ENCODE peak calls at places on chromosomes 11 and 22, in eight cellular contexts. P is neural progenitor cell, G is heart right ventricle, S is suprapubic skin, H is OCI-LY7, K is PC-3, R is thoracic aorta, U is AG04450. M is an unnamed sample.

GRCh38 chr11:71304491-71304890 is 52.1 kb upstream of the SHANK2 start:
- DNase-seq in P (no peak), G (no peak), S (peak), H (no peak), K (no peak), R (no peak), U (no peak), M (peak)

GRCh38 chr11:94602430-94603372 is 35.5 kb downstream of the PIWIL4 start:
- DNase-seq in P (no peak), G (peak), S (peak), H (peak), K (peak), R (no peak), U (peak), M (no peak)

GRCh38 chr11:65206441-65206841 is 24.7 kb downstream of the CAPN1 start:
- DNase-seq in P (no peak), G (no peak), S (no peak), H (no peak), K (no peak), R (no peak), U (no peak), M (no peak)

GRCh38 chr11:106186630-106187029 is 109.2 kb downstream of the AASDHPPT start:
- DNase-seq in P (no peak), G (no peak), S (no peak), H (no peak), K (no peak), R (no peak), U (no peak), M (no peak)

GRCh38 chr22:38250642-38251354 is 22.0 kb downstream of the TMEM184B start:
- DNase-seq in P (no peak), G (no peak), S (no peak), H (no peak), K (no peak), R (no peak), U (no peak), M (no peak)

GRCh38 chr22:20514658-20515406 is 7.4 kb downstream of the MED15 start:
- DNase-seq in P (no peak), G (no peak), S (no peak), H (no peak), K (peak), R (no peak), U (peak), M (no peak)

GRCh38 chr11:115422013-115422697 is 82.1 kb downstream of the CADM1 start:
- DNase-seq in P (no peak), G (no peak), S (no peak), H (peak), K (no peak), R (no peak), U (no peak), M (no peak)

GRCh38 chr11:74001822-74002286 is 7.0 kb downstream of the UCP3 start:
- DNase-seq in P (no peak), G (no peak), S (peak), H (no peak), K (no peak), R (no peak), U (no peak), M (no peak)

GRCh38 chr11:124646148-124646547 is 23.5 kb downstream of the TBRG1 start:
- DNase-seq in P (no peak), G (no peak), S (no peak), H (peak), K (no peak), R (no peak), U (no peak), M (no peak)

DNA sequence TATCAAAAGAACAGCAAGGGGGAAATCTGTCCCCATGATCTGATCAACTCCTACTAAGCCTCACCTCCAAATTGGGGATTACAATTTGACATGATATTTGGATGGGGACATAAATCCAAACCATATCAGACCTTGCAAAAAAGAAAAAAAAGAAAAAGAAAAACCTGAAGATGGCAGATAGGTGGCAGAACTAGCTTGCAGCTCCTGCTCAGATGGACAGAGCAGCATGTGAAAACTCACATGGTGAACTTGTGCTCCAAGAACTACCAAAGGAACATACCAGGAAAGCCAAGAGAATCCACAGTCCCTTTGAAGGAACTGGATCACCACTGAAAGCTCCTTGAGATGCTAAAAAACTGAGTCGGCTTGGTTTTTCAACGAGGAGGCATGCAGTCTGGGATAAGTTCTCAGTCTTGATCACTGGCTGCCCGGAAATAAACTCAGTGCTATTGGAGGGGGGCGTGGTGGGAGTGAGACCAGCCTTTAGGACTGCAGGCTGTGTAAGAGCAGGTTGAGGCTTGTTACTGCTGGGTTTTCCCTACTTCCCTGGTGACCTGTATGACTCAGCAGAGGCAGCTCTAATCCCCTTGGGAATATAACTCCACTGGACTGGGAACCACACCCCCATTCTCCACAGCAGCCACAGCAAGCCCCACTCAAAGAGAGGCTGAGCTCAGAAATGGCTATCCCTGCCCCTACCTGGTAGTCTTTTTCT is 358.3 kb upstream of the ARHGAP42 start:
- DNase-seq in P (peak), G (no peak), S (no peak), H (no peak), K (peak), R (no peak), U (no peak), M (no peak)
- TF ChIP-seq CTCF in P (no peak), G (no peak), S (no peak), H (no peak), K (peak), R (no peak), U (no peak), M (no peak)

GRCh38 chr11:80346660-80347059 is 905.8 kb upstream of the TENM4 start:
- DNase-seq in P (no peak), G (no peak), S (no peak), H (no peak), K (no peak), R (no peak), U (no peak), M (no peak)

GRCh38 chr11:80350541-80350940 is 909.7 kb upstream of the TENM4 start:
- DNase-seq in P (no peak), G (no peak), S (no peak), H (no peak), K (peak), R (no peak), U (no peak), M (no peak)

GRCh38 chr11:80349986-80350385 is 909.2 kb upstream of the TENM4 start:
- DNase-seq in P (no peak), G (no peak), S (no peak), H (no peak), K (no peak), R (no peak), U (no peak), M (no peak)
- H3K27ac ChIP-seq in P (no peak), G (no peak), S (no peak), H (no peak), K (no peak), R (no peak), U (no peak), M (no peak)

GRCh38 chr22:32127904-32128303 is 31.2 kb downstream of the C22orf42 start:
- DNase-seq in P (peak), G (no peak), S (no peak), H (no peak), K (no peak), R (no peak), U (no peak), M (no peak)
- TF ChIP-seq CTCF in P (peak), G (no peak), S (no peak), H (peak), K (no peak), R (no peak), U (no peak), M (no peak)

GRCh38 chr11:119624102-119624615 is 104.8 kb downstream of the NECTIN1 start:
- DNase-seq in P (peak), G (no peak), S (no peak), H (peak), K (peak), R (no peak), U (no peak), M (no peak)
- H3K27ac ChIP-seq in P (no peak), G (no peak), S (no peak), H (no peak), K (no peak), R (no peak), U (no peak), M (no peak)

DNA sequence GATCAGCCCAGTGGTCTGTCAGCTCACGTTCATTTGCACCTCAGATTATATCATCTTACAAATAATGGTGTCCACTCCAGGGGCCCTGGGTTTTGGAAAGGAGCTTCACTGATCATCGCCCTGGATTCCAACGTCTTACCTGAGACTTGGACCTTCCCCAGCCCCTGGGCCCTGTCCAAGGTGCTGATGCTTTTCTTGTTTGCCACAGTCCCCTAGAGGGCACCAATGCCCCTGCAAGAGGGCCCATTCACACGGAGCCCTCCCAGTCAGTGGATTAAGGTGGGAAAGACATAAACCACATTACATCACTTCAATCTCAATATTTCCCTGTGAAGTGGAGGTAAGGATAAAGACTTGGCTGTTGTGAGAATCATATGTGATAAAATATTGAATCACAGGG is 167.2 kb downstream of the BUD13 start:
- DNase-seq in P (peak), G (no peak), S (no peak), H (peak), K (peak), R (no peak), U (no peak), M (no peak)
- TF ChIP-seq CTCF in P (peak), G (peak), S (no peak), H (peak), K (peak), R (no peak), U (peak), M (no peak)

GRCh38 chr11:57645716-57646085 is 4.0 kb downstream of the YPEL4 start:
- DNase-seq in P (no peak), G (no peak), S (no peak), H (no peak), K (no peak), R (no peak), U (no peak), M (no peak)
- H3K27ac ChIP-seq in P (peak), G (peak), S (no peak), H (no peak), K (no peak), R (no peak), U (peak), M (no peak)

DNA sequence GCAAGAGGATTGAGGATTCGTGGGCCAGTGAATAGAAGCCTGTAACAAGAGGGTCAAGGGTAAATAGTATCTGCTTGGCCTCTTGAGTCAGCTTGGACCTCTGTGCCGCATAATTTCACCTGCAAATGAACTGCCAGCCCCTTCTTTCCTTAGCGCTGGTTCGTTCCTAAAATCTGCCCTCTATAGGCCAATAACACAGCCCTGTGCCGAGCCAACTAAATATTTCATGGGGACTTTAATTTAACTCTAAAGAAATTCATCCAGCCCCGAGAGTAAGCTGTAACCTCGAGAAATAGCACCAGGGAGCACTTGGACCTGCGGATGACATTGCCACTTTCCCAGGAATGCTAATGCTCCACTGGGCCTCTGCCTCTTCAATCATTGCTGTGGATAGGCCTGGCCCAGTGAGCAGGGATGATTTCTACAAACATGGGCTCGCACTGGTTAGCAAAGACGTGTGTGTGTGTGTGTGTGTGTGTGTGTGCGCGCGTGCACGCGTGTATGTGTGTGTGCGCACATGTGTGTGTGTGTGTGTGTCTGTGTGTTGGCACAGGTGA is 95.3 kb upstream of the TBCEL start:
- DNase-seq in P (no peak), G (no peak), S (no peak), H (peak), K (no peak), R (no peak), U (no peak), M (no peak)
- TF ChIP-seq CTCF in P (no peak), G (no peak), S (no peak), H (peak), K (no peak), R (no peak), U (peak), M (no peak)

GRCh38 chr11:101686514-101686913 is 102.7 kb upstream of the TRPC6 start:
- DNase-seq in P (no peak), G (no peak), S (no peak), H (no peak), K (peak), R (no peak), U (no peak), M (no peak)
- H3K27ac ChIP-seq in P (no peak), G (no peak), S (no peak), H (no peak), K (peak), R (no peak), U (no peak), M (no peak)

GRCh38 chr11:17766590-17766989 is 32.0 kb downstream of the KCNC1 start:
- DNase-seq in P (peak), G (no peak), S (no peak), H (no peak), K (no peak), R (no peak), U (no peak), M (no peak)
- TF ChIP-seq CTCF in P (peak), G (no peak), S (no peak), H (peak), K (no peak), R (no peak), U (peak), M (no peak)

DNA sequence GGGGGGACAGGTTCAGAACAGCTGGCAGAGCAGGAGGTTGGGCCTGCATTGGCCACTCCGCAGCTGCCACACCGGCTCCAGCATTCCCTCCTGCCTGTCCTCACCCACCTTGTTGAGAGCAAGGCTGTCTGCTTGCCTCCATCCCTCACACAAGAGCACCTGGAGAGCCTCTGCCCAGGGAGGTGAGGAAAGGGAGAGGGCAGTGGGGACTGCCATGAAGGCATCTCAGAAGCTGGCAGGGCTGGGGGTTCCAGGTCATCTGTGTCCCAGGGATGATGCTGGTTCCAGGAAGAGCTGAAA is 27.1 kb downstream of the RSPH14 start:
- DNase-seq in P (no peak), G (no peak), S (no peak), H (no peak), K (no peak), R (no peak), U (no peak), M (no peak)
- H3K27ac ChIP-seq in P (no peak), G (no peak), S (no peak), H (no peak), K (no peak), R (no peak), U (no peak), M (no peak)

M was measured in lung.